ENCODE peak calls at places on chromosome 15, in nine cellular contexts. P is sigmoid colon, L is A673, C is trophoblast cell, N is lower lobe of right lung, I is caudate nucleus, G is left ventricle myocardium inferior, F is uterus, T is thoracic aorta. Z is an unnamed sample.

GRCh38 chr15:89569090-89569745 is 6.1 kb upstream of the TICRR start:
- DNase-seq in P (no peak), L (no peak), C (peak), N (no peak), I (no peak), G (no peak), F (no peak), T (no peak), Z (no peak)

GRCh38 chr15:55909036-55909811 is 84.2 kb downstream of the NEDD4 start:
- DNase-seq in P (no peak), L (no peak), C (no peak), N (no peak), I (no peak), G (no peak), F (no peak), T (no peak), Z (no peak)

GRCh38 chr15:70806992-70807712 is 43.8 kb upstream of the UACA start:
- DNase-seq in P (peak), L (no peak), C (no peak), N (peak), I (no peak), G (peak), F (peak), T (no peak), Z (no peak)

GRCh38 chr15:62495670-62496328 is 330.7 kb upstream of the C2CD4B start:
- DNase-seq in P (peak), L (no peak), C (peak), N (no peak), I (no peak), G (peak), F (peak), T (peak), Z (no peak)

GRCh38 chr15:32668942-32669341 is 27.4 kb downstream of the SCG5 start:
- DNase-seq in P (no peak), L (no peak), C (no peak), N (no peak), I (no peak), G (no peak), F (no peak), T (no peak), Z (no peak)

GRCh38 chr15:75583689-75584088 is 4.6 kb upstream of the PTPN9 start:
- DNase-seq in P (no peak), L (no peak), C (no peak), N (no peak), I (no peak), G (peak), F (no peak), T (no peak), Z (no peak)

GRCh38 chr15:28960979-28961378 is 75.2 kb downstream of the APBA2 start:
- DNase-seq in P (no peak), L (no peak), C (no peak), N (no peak), I (no peak), G (no peak), F (no peak), T (no peak), Z (no peak)

GRCh38 chr15:31346367-31347066 is 19.9 kb downstream of the KLF13 start:
- DNase-seq in P (no peak), L (no peak), C (no peak), N (peak), I (no peak), G (no peak), F (no peak), T (no peak), Z (no peak)

GRCh38 chr15:35580606-35581005 is 34.6 kb upstream of the DPH6 start:
- DNase-seq in P (no peak), L (no peak), C (no peak), N (no peak), I (no peak), G (no peak), F (no peak), T (no peak), Z (no peak)

GRCh38 chr15:42549782-42550392 is 1.2 kb downstream of the HAUS2 start:
- DNase-seq in P (no peak), L (no peak), C (no peak), N (no peak), I (no peak), G (no peak), F (no peak), T (no peak), Z (no peak)

GRCh38 chr15:73051402-73051810 is 857 bp upstream of the NEO1 start:
- DNase-seq in P (peak), L (peak), C (peak), N (peak), I (peak), G (peak), F (peak), T (no peak), Z (no peak)

GRCh38 chr15:69860316-69860715 is 237.4 kb downstream of the TLE3 start:
- DNase-seq in P (no peak), L (no peak), C (no peak), N (no peak), I (no peak), G (no peak), F (no peak), T (no peak), Z (no peak)

GRCh38 chr15:73564255-73564654 is 68.9 kb downstream of the NPTN start:
- DNase-seq in P (no peak), L (peak), C (no peak), N (no peak), I (no peak), G (no peak), F (no peak), T (no peak), Z (no peak)

GRCh38 chr15:66850078-66850991 is 148.3 kb downstream of the SMAD6 start:
- DNase-seq in P (no peak), L (no peak), C (no peak), N (no peak), I (no peak), G (peak), F (no peak), T (no peak), Z (no peak)

GRCh38 chr15:71411538-71412482 is 296.5 kb downstream of the THSD4 start:
- DNase-seq in P (no peak), L (no peak), C (no peak), N (peak), I (no peak), G (no peak), F (peak), T (peak), Z (no peak)

GRCh38 chr15:34327906-34328305 is 9.7 kb downstream of the SLC12A6 start:
- DNase-seq in P (no peak), L (no peak), C (no peak), N (no peak), I (no peak), G (no peak), F (no peak), T (no peak), Z (no peak)

GRCh38 chr15:74901612-74902063 is 5.0 kb downstream of the FAM219B start:
- DNase-seq in P (peak), L (peak), C (peak), N (peak), I (peak), G (peak), F (peak), T (no peak), Z (peak)

GRCh38 chr15:85583404-85584390 is 203.3 kb downstream of the AKAP13 start:
- DNase-seq in P (peak), L (no peak), C (peak), N (peak), I (no peak), G (peak), F (peak), T (no peak), Z (no peak)

GRCh38 chr15:69535101-69535638 is 82.6 kb downstream of the RPLP1 start:
- DNase-seq in P (no peak), L (no peak), C (no peak), N (no peak), I (no peak), G (no peak), F (no peak), T (no peak), Z (no peak)

GRCh38 chr15:31276596-31277298 is 49.9 kb upstream of the KLF13 start:
- DNase-seq in P (peak), L (no peak), C (no peak), N (no peak), I (no peak), G (no peak), F (no peak), T (no peak), Z (no peak)

GRCh38 chr15:59654043-59654442 is 3.3 kb downstream of the GTF2A2 start:
- DNase-seq in P (no peak), L (no peak), C (no peak), N (no peak), I (no peak), G (no peak), F (no peak), T (no peak), Z (no peak)

GRCh38 chr15:82709081-82709420 is 624 bp downstream of the AP3B2 start:
- DNase-seq in P (no peak), L (peak), C (no peak), N (no peak), I (no peak), G (no peak), F (no peak), T (no peak), Z (no peak)

GRCh38 chr15:77510066-77511044 is 89.7 kb downstream of the HMG20A start:
- DNase-seq in P (peak), L (no peak), C (no peak), N (no peak), I (no peak), G (no peak), F (no peak), T (no peak), Z (no peak)

GRCh38 chr15:48544816-48545215 is 100.7 kb downstream of the FBN1 start:
- DNase-seq in P (no peak), L (no peak), C (no peak), N (no peak), I (no peak), G (no peak), F (no peak), T (no peak), Z (no peak)

GRCh38 chr15:79858469-79858868 is 38.3 kb downstream of the MTHFS start:
- DNase-seq in P (no peak), L (peak), C (no peak), N (no peak), I (no peak), G (no peak), F (no peak), T (no peak), Z (no peak)

GRCh38 chr15:36177590-36178281 is 401.7 kb upstream of the CDIN1 start:
- DNase-seq in P (no peak), L (peak), C (no peak), N (no peak), I (no peak), G (no peak), F (no peak), T (no peak), Z (no peak)

GRCh38 chr15:37764733-37765191 is 169.7 kb upstream of the TMCO5A start:
- DNase-seq in P (no peak), L (peak), C (no peak), N (no peak), I (no peak), G (no peak), F (no peak), T (no peak), Z (no peak)

GRCh38 chr15:40782609-40783227 is 12.9 kb downstream of the C15orf62 start:
- DNase-seq in P (no peak), L (peak), C (peak), N (peak), I (no peak), G (no peak), F (peak), T (no peak), Z (peak)

GRCh38 chr15:71044006-71044405 is 71.3 kb upstream of the THSD4 start:
- DNase-seq in P (no peak), L (no peak), C (no peak), N (no peak), I (no peak), G (no peak), F (no peak), T (no peak), Z (no peak)

GRCh38 chr15:28082891-28083688 is 16.0 kb downstream of the OCA2 start:
- DNase-seq in P (no peak), L (no peak), C (no peak), N (no peak), I (no peak), G (no peak), F (no peak), T (no peak), Z (no peak)

GRCh38 chr15:38545179-38545578 is 19.4 kb downstream of the RASGRP1 start:
- DNase-seq in P (no peak), L (no peak), C (no peak), N (no peak), I (no peak), G (no peak), F (no peak), T (no peak), Z (no peak)

GRCh38 chr15:65177901-65178300 is 7.2 kb downstream of the CLPX start:
- DNase-seq in P (no peak), L (no peak), C (peak), N (no peak), I (no peak), G (no peak), F (no peak), T (no peak), Z (no peak)

GRCh38 chr15:77589839-77590238 is 42.9 kb downstream of the LINGO1 start:
- DNase-seq in P (no peak), L (no peak), C (no peak), N (no peak), I (peak), G (no peak), F (no peak), T (no peak), Z (no peak)

GRCh38 chr15:73583568-73583967 is 49.6 kb downstream of the NPTN start:
- DNase-seq in P (no peak), L (no peak), C (no peak), N (no peak), I (no peak), G (no peak), F (no peak), T (no peak), Z (no peak)

DNA sequence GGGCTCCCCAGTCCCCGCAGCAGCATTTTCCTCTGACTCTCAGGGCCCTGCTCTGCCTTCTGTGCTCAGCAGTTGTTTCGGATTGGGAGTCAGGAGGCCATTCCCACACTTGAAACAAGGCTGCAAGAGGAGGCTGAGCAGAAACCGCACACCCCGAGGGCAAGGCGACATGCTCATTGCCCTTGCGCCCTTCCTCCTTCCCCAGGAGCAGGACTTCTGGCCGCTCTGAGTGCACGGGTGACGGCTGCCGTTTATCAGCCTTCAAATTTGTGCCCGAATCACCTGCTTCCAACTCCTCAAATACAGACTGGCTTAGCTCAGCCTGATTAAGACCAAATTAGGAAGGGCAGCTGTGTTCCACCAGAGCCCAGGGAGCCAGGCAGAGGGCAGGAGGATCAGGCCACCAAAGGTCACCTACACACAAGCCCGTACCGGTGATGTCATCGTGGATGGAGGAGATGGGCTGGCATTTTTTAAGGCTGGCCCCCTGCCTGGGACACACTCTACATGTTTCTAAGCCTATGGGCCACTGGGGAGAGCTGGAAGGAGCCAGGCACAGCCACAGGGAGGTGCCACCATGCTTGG is 38.1 kb downstream of the TM2D3 start:
- DNase-seq in P (no peak), L (no peak), C (no peak), N (no peak), I (no peak), G (no peak), F (no peak), T (no peak), Z (no peak)
- H3K27ac ChIP-seq in P (peak), L (no peak), C (no peak), N (no peak), I (no peak), G (peak), F (no peak), T (peak), Z (no peak)

DNA sequence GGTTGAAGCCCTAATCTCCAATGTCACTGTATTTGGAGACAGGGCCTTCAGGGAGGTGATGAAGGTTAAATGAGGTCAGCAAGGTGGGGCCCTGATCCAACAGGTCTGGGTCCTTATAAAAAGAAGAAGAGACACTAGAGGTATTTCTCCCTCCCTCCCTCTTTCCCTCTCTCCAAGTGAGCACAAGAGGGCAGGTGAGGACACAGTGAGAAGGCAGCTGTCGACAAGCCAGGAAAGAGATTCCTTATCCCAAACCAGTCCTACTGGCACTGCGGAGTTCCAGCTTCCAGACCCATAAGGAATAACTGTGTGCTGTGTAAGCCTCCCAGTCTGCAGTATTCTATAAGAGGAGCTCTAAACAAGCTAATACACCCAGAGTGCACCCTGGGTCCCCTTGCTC is 134.7 kb downstream of the ADAMTS17 start:
- DNase-seq in P (no peak), L (no peak), C (peak), N (no peak), I (no peak), G (no peak), F (no peak), T (no peak), Z (no peak)
- H3K27ac ChIP-seq in P (peak), L (no peak), C (no peak), N (no peak), I (no peak), G (no peak), F (no peak), T (no peak), Z (no peak)

DNA sequence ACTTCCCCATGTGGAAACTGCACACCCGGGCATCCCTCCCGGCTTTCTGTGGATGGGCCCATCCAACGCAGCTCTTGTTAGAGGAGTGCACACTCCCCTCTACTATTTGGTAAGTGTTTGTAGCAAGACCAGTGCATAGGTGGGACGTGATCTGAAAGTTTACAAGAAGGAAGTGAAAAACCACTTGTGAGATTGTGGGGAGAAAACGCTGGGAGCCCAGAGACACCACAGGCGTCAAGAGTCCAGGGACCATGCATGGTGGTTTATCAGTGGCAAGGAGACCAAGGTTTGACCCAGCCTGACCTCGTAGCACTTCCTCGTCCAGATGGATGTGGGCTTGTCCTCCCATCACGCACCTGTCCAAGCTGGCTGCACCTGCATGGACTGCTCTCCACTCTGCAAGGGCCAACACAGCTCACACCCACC is 51.6 kb downstream of the ATP10A start:
- DNase-seq in P (no peak), L (no peak), C (no peak), N (no peak), I (no peak), G (no peak), F (no peak), T (no peak), Z (no peak)
- H3K27ac ChIP-seq in P (no peak), L (no peak), C (no peak), N (no peak), I (peak), G (no peak), F (no peak), T (no peak), Z (no peak)

GRCh38 chr15:94844188-94844532 is 612.8 kb downstream of the MCTP2 start:
- DNase-seq in P (no peak), L (peak), C (no peak), N (no peak), I (no peak), G (no peak), F (no peak), T (no peak), Z (no peak)

GRCh38 chr15:94844533-94845390 is 613.4 kb downstream of the MCTP2 start:
- DNase-seq in P (peak), L (peak), C (no peak), N (peak), I (no peak), G (peak), F (peak), T (no peak), Z (no peak)

GRCh38 chr15:94840794-94841587 is 609.6 kb downstream of the MCTP2 start:
- DNase-seq in P (peak), L (peak), C (no peak), N (no peak), I (no peak), G (no peak), F (no peak), T (peak), Z (no peak)

GRCh38 chr15:94845391-94845718 is 614.0 kb downstream of the MCTP2 start:
- DNase-seq in P (no peak), L (no peak), C (no peak), N (no peak), I (no peak), G (no peak), F (no peak), T (no peak), Z (no peak)

GRCh38 chr15:94843060-94843459 is 611.7 kb downstream of the MCTP2 start:
- DNase-seq in P (no peak), L (no peak), C (no peak), N (no peak), I (no peak), G (no peak), F (no peak), T (no peak), Z (no peak)
- H3K27ac ChIP-seq in P (no peak), L (no peak), C (no peak), N (no peak), I (no peak), G (no peak), F (no peak), T (peak), Z (no peak)

DNA sequence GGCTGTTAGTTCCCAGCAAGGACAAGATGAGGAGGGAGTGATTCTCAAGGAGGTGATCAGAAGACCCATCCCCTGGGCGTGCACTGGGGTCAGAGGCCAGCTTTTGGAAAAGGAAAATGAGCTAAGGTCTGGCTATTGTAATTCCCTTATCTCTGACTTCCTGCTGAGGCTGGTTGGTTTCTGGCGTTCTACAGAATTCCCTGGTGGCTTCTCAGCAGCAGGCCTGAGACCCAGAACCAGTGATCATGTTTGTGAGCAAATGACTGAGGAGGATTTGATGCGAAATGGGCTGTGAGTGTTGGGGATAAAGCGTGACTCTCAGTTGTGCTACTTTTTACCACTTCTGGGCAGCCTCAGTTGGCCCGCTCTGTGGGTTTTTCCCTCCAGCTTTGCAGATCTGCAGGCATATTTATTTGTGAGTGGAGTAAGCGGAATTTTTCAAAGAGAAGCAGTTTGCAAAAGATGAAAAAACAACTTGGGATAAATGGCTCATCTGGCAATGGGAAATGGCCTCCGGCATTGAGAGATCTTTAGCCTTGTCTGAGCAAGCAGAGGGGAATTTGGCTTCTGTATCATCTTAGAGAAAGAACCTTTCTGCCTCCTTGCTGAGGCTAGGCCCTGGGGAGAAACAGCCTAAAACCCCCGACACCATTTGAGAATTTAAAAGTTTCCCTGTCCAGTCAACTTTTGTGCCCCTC is 102.7 kb downstream of the SLCO3A1 start:
- DNase-seq in P (no peak), L (no peak), C (peak), N (no peak), I (no peak), G (peak), F (no peak), T (no peak), Z (no peak)
- H3K27ac ChIP-seq in P (peak), L (no peak), C (peak), N (peak), I (no peak), G (peak), F (peak), T (peak), Z (no peak)

Z was measured in effector memory CD4-positive, alpha-beta T cell.